ENCODE peak calls at places on chromosomes 7 and 10, in six cellular contexts. K, H, V, E, S and M are unnamed samples.

GRCh38 chr7:148914208-148914777 is 30.2 kb upstream of the EZH2 start:
- DNase-seq in K (peak; percentile 74), H (no peak), V (peak; percentile 18), E (peak; percentile 80), S (no peak), M (peak; percentile 69)

GRCh38 chr10:82625497-82626151 is 750.6 kb downstream of the NRG3 start:
- DNase-seq in K (no peak), H (no peak), V (no peak), E (no peak), S (no peak), M (no peak)

GRCh38 chr10:93995598-93996271 is 2.0 kb downstream of the PLCE1 start:
- DNase-seq in K (peak; percentile 71), H (no peak), V (no peak), E (peak; percentile 91), S (no peak), M (peak; percentile 53)

GRCh38 chr10:30433286-30433778 is 652 bp upstream of the MAP3K8 start:
- DNase-seq in K (peak; percentile 64), H (peak; percentile 80), V (peak; percentile 90), E (peak; percentile 71), S (peak; percentile 28), M (peak; percentile 86)

GRCh38 chr7:47291461-47292051 is 290.4 kb downstream of the TNS3 start:
- DNase-seq in K (peak; percentile 93), H (no peak), V (peak; percentile 56), E (peak; percentile 76), S (peak; percentile 42), M (peak; percentile 84)

GRCh38 chr7:158811461-158811860 is 17.8 kb downstream of the ESYT2 start:
- DNase-seq in K (peak; percentile 78), H (no peak), V (peak; percentile 55), E (peak; percentile 82), S (no peak), M (peak; percentile 79)

GRCh38 chr10:78362406-78363022 is 328.9 kb downstream of the RPS24 start:
- DNase-seq in K (no peak), H (no peak), V (no peak), E (no peak), S (no peak), M (no peak)

GRCh38 chr7:5429857-5430611 is 6.4 kb upstream of the TNRC18 start:
- DNase-seq in K (no peak), H (peak; percentile 61), V (no peak), E (peak; percentile 68), S (no peak), M (no peak)

GRCh38 chr10:129772472-129773358 is 191.4 kb downstream of the EBF3 start:
- DNase-seq in K (no peak), H (peak; percentile 4), V (no peak), E (no peak), S (no peak), M (no peak)

GRCh38 chr10:101952196-101952595 is 103.8 kb downstream of the ARMH3 start:
- DNase-seq in K (peak; percentile 34), H (no peak), V (no peak), E (no peak), S (no peak), M (no peak)

GRCh38 chr7:142153400-142153799 is 41.9 kb downstream of the MGAM2 start:
- DNase-seq in K (no peak), H (no peak), V (peak; percentile 47), E (no peak), S (no peak), M (no peak)

GRCh38 chr7:24701232-24701898 is 55.9 kb downstream of the GSDME start:
- DNase-seq in K (peak; percentile 92), H (no peak), V (no peak), E (peak; percentile 90), S (no peak), M (peak; percentile 79)

GRCh38 chr7:137146012-137146455 is 197.5 kb downstream of the PTN start:
- DNase-seq in K (peak; percentile 95), H (no peak), V (no peak), E (no peak), S (no peak), M (peak; percentile 55)

GRCh38 chr10:31961675-31962074 is 33.0 kb upstream of the ARHGAP12 start:
- DNase-seq in K (peak; percentile 70), H (no peak), V (peak; percentile 37), E (peak; percentile 95), S (no peak), M (peak; percentile 37)

GRCh38 chr10:86233131-86233530 is 133.5 kb downstream of the GRID1 start:
- DNase-seq in K (no peak), H (no peak), V (no peak), E (no peak), S (no peak), M (no peak)

GRCh38 chr10:14571866-14572507 is 202.7 kb downstream of the FAM107B start:
- DNase-seq in K (peak; percentile 55), H (no peak), V (peak; percentile 96), E (peak; percentile 61), S (no peak), M (peak; percentile 60)

GRCh38 chr7:45573636-45574470 is at the start of gene ADCY1:
- DNase-seq in K (no peak), H (no peak), V (no peak), E (no peak), S (no peak), M (no peak)

GRCh38 chr7:138691166-138691565 is 10.0 kb downstream of the SVOPL start:
- DNase-seq in K (no peak), H (no peak), V (no peak), E (no peak), S (no peak), M (no peak)

GRCh38 chr7:43337811-43338210 is 225.4 kb downstream of the HECW1 start:
- DNase-seq in K (no peak), H (no peak), V (no peak), E (no peak), S (no peak), M (no peak)

GRCh38 chr7:129363-130221 is 62.8 kb upstream of the FAM20C start:
- DNase-seq in K (no peak), H (no peak), V (no peak), E (no peak), S (no peak), M (peak; percentile 73)

GRCh38 chr7:111937164-111937563 is 269.0 kb downstream of the DOCK4 start:
- DNase-seq in K (no peak), H (no peak), V (no peak), E (no peak), S (no peak), M (no peak)

GRCh38 chr7:67777119-67777518 is 780.5 kb downstream of the TYW1 start:
- DNase-seq in K (no peak), H (no peak), V (no peak), E (no peak), S (no peak), M (no peak)

GRCh38 chr7:87452279-87452678 is 23.2 kb downstream of the ABCB4 start:
- DNase-seq in K (no peak), H (no peak), V (peak; percentile 11), E (no peak), S (no peak), M (no peak)
- TF ChIP-seq CTCF in K (no peak), H (no peak), V (peak; percentile 8), E (no peak), S (no peak), M (no peak)

DNA sequence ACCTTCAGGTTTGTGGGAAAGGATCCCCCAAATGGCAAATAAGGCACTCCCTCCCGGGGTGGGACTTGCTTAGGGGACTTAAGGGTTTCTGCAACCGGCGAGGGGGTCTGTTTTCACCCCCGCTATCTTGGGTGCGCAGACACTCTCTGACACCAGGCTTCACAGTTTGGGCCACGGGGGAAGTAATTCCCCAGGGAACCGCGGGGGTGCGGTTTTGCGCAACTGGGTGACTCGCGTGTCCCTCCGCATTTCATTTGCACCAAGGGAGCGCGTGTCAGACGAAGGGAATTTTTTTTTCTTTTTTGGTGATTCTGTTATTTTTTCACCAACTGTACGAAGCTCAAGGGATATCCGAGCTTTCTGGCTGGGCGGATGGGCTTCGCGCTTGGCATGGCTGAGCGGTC is 1.7 kb downstream of the GRM8 start:
- DNase-seq in K (no peak), H (no peak), V (no peak), E (no peak), S (no peak), M (no peak)
- H3K4me3 ChIP-seq in K (no peak overlapping the region), H (peak overlapping the region; percentile 57), V (no peak overlapping the region), E (no peak overlapping the region), S (peak overlapping the region; percentile 53), M (no peak overlapping the region)

DNA sequence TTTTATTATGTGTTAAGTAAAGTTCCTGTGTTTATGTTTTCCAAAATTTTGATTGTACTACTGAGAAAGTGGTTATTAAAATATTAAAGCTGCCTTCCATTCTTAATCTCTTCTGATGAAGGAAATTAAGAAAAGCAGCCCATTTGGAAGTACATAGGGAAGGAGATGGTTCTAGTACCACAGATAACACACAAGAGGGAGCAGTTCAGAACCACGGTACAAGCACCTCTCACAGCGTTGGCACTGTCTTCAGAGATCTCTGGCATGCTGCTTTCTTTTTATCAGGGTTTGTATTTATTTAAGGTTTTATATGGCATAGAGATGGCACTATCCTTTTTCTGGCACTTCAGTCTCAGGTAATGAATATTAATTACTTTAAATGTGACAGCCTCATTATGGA is 111.6 kb downstream of the PHTF2 start:
- DNase-seq in K (no peak), H (no peak), V (peak; percentile 34), E (no peak), S (no peak), M (no peak)
- TF ChIP-seq CTCF in K (no peak), H (no peak), V (no peak), E (no peak), S (no peak), M (peak; percentile 11)

DNA sequence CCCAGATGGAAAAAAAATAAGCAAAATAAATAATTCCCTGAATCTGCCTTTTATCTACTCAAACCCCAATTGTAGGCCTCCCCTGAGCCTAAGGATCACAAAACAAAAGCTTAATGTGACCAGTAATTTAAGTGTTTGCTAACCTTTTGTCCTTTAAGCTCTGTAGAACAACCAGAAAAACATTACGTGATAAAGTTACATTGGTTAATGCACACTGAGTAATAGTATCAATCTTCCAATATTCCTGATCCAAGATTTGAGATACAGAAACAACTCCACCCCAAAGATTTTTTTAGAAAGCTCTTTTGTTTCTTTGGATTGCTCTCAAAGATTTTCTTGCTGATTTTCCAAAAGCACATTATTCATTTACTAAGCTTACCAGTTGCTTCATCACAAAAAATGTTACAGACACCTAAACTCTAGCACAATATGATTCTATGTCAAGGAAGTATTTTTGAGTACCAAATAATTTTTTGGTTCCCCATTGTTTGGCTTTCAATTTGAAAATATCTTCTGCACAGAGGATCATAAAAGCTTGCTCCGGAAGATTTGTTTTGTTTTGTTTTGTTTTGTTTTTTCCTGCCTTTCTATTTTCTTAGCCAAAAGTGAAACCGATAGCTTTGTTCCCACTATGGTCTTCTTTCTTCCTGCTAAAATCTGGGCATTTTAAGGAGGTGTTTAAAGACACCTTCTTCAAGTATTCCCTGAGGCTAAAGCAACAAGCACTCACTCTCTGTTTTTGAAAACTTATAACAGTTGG is 54.2 kb downstream of the TRIL start:
- DNase-seq in K (no peak), H (no peak), V (no peak), E (no peak), S (no peak), M (no peak)
- H3K4me3 ChIP-seq in K (peak overlapping the region; percentile 3), H (peak overlapping the region; percentile 15), V (no peak overlapping the region), E (peak overlapping the region; percentile 11), S (peak overlapping the region; percentile 33), M (peak overlapping the region; percentile 41)

DNA sequence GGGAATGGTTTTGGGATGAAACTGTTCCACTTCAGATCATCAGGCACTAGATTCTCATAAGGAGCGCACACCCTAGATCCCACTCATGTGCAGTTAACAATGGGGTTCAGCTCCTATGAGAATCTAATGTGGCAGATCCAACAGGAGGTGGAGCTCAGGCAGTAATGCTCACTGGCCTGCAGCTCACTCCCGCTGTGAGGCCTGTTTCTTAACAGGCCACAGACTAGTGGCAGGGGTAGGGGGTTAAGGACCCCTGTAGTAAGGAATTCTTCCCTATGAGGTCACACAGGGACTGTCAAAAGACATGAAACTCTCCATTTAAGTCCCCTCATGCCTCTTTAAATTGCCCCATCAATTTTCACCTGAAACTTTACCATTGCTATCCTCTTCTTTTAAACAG is 8.0 kb downstream of the HGF start:
- DNase-seq in K (no peak), H (no peak), V (no peak), E (no peak), S (no peak), M (no peak)
- TF ChIP-seq CTCF in K (no peak), H (no peak), V (no peak), E (no peak), S (no peak), M (no peak)